ENCODE peak calls at places on chromosomes 5 and 9, in seven cellular contexts. W, E, V, O, H, G and T are unnamed samples.

GRCh38 chr9:104831681-104832080 is 67.8 kb downstream of the NIPSNAP3B start:
- DNase-seq in W (no peak), E (no peak), V (peak; percentile 69), O (no peak), H (no peak), G (no peak), T (peak; percentile 35)

GRCh38 chr5:15533124-15533893 is 33.3 kb downstream of the FBXL7 start:
- DNase-seq in W (no peak), E (no peak), V (peak; percentile 71), O (no peak), H (no peak), G (no peak), T (no peak)

GRCh38 chr9:96450613-96451544 is 910 bp downstream of the HABP4 start:
- DNase-seq in W (peak; percentile 62), E (peak; percentile 26), V (peak; percentile 34), O (peak; percentile 40), H (peak; percentile 14), G (no peak), T (peak; percentile 34)

GRCh38 chr9:132547976-132548730 is 34.3 kb upstream of the BARHL1 start:
- DNase-seq in W (no peak), E (no peak), V (no peak), O (peak; percentile 33), H (no peak), G (no peak), T (no peak)

GRCh38 chr9:74496819-74497749 is at the start of gene RORB:
- DNase-seq in W (peak; percentile 72), E (peak; percentile 31), V (peak; percentile 32), O (peak; percentile 74), H (peak; percentile 93), G (peak; percentile 90), T (peak; percentile 84)

GRCh38 chr5:32004404-32004803 is 169.7 kb downstream of the GOLPH3 start:
- DNase-seq in W (no peak), E (no peak), V (no peak), O (no peak), H (no peak), G (no peak), T (no peak)

GRCh38 chr5:168786142-168786541 is 207.0 kb upstream of the PANK3 start:
- DNase-seq in W (no peak), E (no peak), V (no peak), O (no peak), H (no peak), G (no peak), T (no peak)

GRCh38 chr5:37249820-37250175 is 622 bp upstream of the CPLANE1 start:
- DNase-seq in W (no peak), E (no peak), V (no peak), O (no peak), H (no peak), G (no peak), T (no peak)

GRCh38 chr9:28255174-28255573 is 681.9 kb upstream of the C9orf72 start:
- DNase-seq in W (no peak), E (no peak), V (no peak), O (no peak), H (no peak), G (no peak), T (no peak)

GRCh38 chr5:127998950-127999349 is 84.6 kb upstream of the SLC12A2 start:
- DNase-seq in W (no peak), E (no peak), V (no peak), O (no peak), H (no peak), G (no peak), T (no peak)

GRCh38 chr5:97547999-97548797 is 365.2 kb upstream of the RIOK2 start:
- DNase-seq in W (no peak), E (peak; percentile 12), V (peak; percentile 51), O (no peak), H (no peak), G (no peak), T (no peak)

GRCh38 chr9:89395931-89396710 is 77.8 kb downstream of the SECISBP2 start:
- DNase-seq in W (no peak), E (no peak), V (no peak), O (no peak), H (no peak), G (no peak), T (no peak)

GRCh38 chr5:154364845-154365244 is 81.0 kb upstream of the SAP30L start:
- DNase-seq in W (no peak), E (no peak), V (peak; percentile 60), O (no peak), H (no peak), G (no peak), T (no peak)

GRCh38 chr9:91033802-91034201 is 232.2 kb downstream of the SYK start:
- DNase-seq in W (no peak), E (peak; percentile 73), V (no peak), O (no peak), H (no peak), G (no peak), T (no peak)

GRCh38 chr5:154849791-154850201 is 607 bp downstream of the FAXDC2 start:
- DNase-seq in W (peak; percentile 9), E (no peak), V (peak; percentile 38), O (no peak), H (no peak), G (peak; percentile 55), T (no peak)

GRCh38 chr9:137588891-137589290 is 1.4 kb downstream of the ZMYND19 start:
- DNase-seq in W (no peak), E (no peak), V (no peak), O (no peak), H (no peak), G (no peak), T (no peak)

GRCh38 chr5:96180684-96181083 is 219.0 kb upstream of the ELL2 start:
- DNase-seq in W (no peak), E (no peak), V (no peak), O (no peak), H (no peak), G (no peak), T (no peak)

GRCh38 chr5:163221581-163221980 is 215.8 kb upstream of the CCNG1 start:
- DNase-seq in W (no peak), E (no peak), V (no peak), O (no peak), H (no peak), G (no peak), T (no peak)

GRCh38 chr9:7452378-7452777 is 347.2 kb downstream of the DMAC1 start:
- DNase-seq in W (no peak), E (no peak), V (peak; percentile 72), O (no peak), H (no peak), G (no peak), T (no peak)

GRCh38 chr9:18980124-18980660 is 52.8 kb downstream of the SAXO1 start:
- DNase-seq in W (no peak), E (no peak), V (peak; percentile 46), O (no peak), H (no peak), G (no peak), T (no peak)

GRCh38 chr5:55384072-55384471 is 76.3 kb downstream of the MTREX start:
- DNase-seq in W (no peak), E (peak; percentile 7), V (no peak), O (no peak), H (no peak), G (no peak), T (no peak)

GRCh38 chr5:98372351-98372750 is 401.1 kb upstream of the RGMB start:
- DNase-seq in W (no peak), E (no peak), V (no peak), O (no peak), H (no peak), G (no peak), T (no peak)

GRCh38 chr9:91949293-91949945 is 609 bp downstream of the ROR2 start:
- DNase-seq in W (no peak), E (no peak), V (peak; percentile 6), O (peak; percentile 31), H (peak; percentile 37), G (no peak), T (peak; percentile 26)

GRCh38 chr9:28951945-28952344 is 1378.7 kb upstream of the C9orf72 start:
- DNase-seq in W (no peak), E (no peak), V (no peak), O (peak; percentile 14), H (no peak), G (no peak), T (no peak)

GRCh38 chr9:119370816-119371215 is 1.6 kb upstream of the BRINP1 start:
- DNase-seq in W (peak; percentile 12), E (peak; percentile 0), V (peak; percentile 34), O (no peak), H (no peak), G (peak; percentile 35), T (peak; percentile 62)

GRCh38 chr9:115261656-115262081 is 143.7 kb upstream of the TNC start:
- DNase-seq in W (no peak), E (no peak), V (peak; percentile 68), O (peak; percentile 37), H (peak; percentile 32), G (no peak), T (no peak)

GRCh38 chr5:149581931-149582768 is 852 bp downstream of the ARHGEF37 start:
- DNase-seq in W (peak; percentile 56), E (no peak), V (no peak), O (peak; percentile 65), H (peak; percentile 46), G (peak; percentile 36), T (no peak)

GRCh38 chr5:177133119-177133844 is at the start of gene NSD1:
- DNase-seq in W (peak; percentile 90), E (peak; percentile 94), V (peak; percentile 82), O (peak; percentile 71), H (peak; percentile 64), G (peak; percentile 94), T (peak; percentile 91)

GRCh38 chr5:40308867-40309266 is 370.8 kb upstream of the PTGER4 start:
- DNase-seq in W (no peak), E (no peak), V (no peak), O (no peak), H (no peak), G (no peak), T (no peak)

GRCh38 chr9:92727716-92728700 is 36.6 kb downstream of the BICD2 start:
- DNase-seq in W (no peak), E (no peak), V (no peak), O (no peak), H (no peak), G (no peak), T (peak; percentile 16)

GRCh38 chr9:98805506-98806272 is 1.8 kb upstream of the GALNT12 start:
- DNase-seq in W (no peak), E (no peak), V (peak; percentile 28), O (no peak), H (no peak), G (no peak), T (peak; percentile 58)